ENCODE peak calls at places on chromosome 17, in six cellular contexts. I, B, Z, Y, V and N are unnamed samples.

GRCh38 chr17:16351831-16352230 is 1.4 kb downstream of the CENPV start:
- DNase-seq in I (no peak), B (no peak), Z (no peak), Y (no peak), V (no peak), N (no peak)

GRCh38 chr17:27480699-27481098 is 24.5 kb downstream of the KSR1 start:
- DNase-seq in I (no peak), B (no peak), Z (no peak), Y (no peak), V (no peak), N (no peak)

GRCh38 chr17:5557485-5557884 is 26.8 kb downstream of the NLRP1 start:
- DNase-seq in I (no peak), B (no peak), Z (no peak), Y (no peak), V (no peak), N (no peak)

GRCh38 chr17:62963296-62963695 is 2.7 kb upstream of the TANC2 start:
- DNase-seq in I (no peak), B (no peak), Z (no peak), Y (no peak), V (no peak), N (no peak)

GRCh38 chr17:16491131-16491702 is 776 bp downstream of the LRRC75A start:
- DNase-seq in I (no peak), B (no peak), Z (no peak), Y (peak; percentile 21), V (peak; percentile 21), N (peak; percentile 28)

GRCh38 chr17:70562137-70562536 is 392.8 kb downstream of the KCNJ2 start:
- DNase-seq in I (no peak), B (no peak), Z (no peak), Y (no peak), V (no peak), N (no peak)

GRCh38 chr17:4576729-4577322 is 7.5 kb upstream of the SMTNL2 start:
- DNase-seq in I (no peak), B (no peak), Z (no peak), Y (no peak), V (no peak), N (no peak)

GRCh38 chr17:69373069-69373468 is 41.4 kb upstream of the MAP2K6 start:
- DNase-seq in I (no peak), B (no peak), Z (no peak), Y (no peak), V (no peak), N (no peak)

GRCh38 chr17:45236002-45236606 is 14.4 kb downstream of the FMNL1 start:
- DNase-seq in I (no peak), B (no peak), Z (no peak), Y (no peak), V (no peak), N (no peak)

GRCh38 chr17:20981046-20981920 is 61.5 kb downstream of the USP22 start:
- DNase-seq in I (no peak), B (no peak), Z (no peak), Y (no peak), V (no peak), N (no peak)

GRCh38 chr17:27446569-27447301 is 9.5 kb upstream of the KSR1 start:
- DNase-seq in I (no peak), B (no peak), Z (no peak), Y (no peak), V (no peak), N (no peak)

GRCh38 chr17:38885044-38885727 is 15.3 kb downstream of the LASP1 start:
- DNase-seq in I (no peak), B (no peak), Z (no peak), Y (no peak), V (no peak), N (no peak)

GRCh38 chr17:278055-279028 is 74.3 kb downstream of the RPH3AL start:
- DNase-seq in I (no peak), B (no peak), Z (no peak), Y (no peak), V (peak; percentile 1), N (peak; percentile 16)

GRCh38 chr17:64130559-64131001 is 636 bp upstream of the ERN1 start:
- DNase-seq in I (no peak), B (peak; percentile 41), Z (peak; percentile 57), Y (no peak), V (peak; percentile 44), N (no peak)

GRCh38 chr17:60102632-60103047 is 23.9 kb upstream of the HEATR6 start:
- DNase-seq in I (no peak), B (no peak), Z (peak; percentile 43), Y (peak; percentile 13), V (no peak), N (no peak)

GRCh38 chr17:81833921-81834830 is 674 bp downstream of the PPP1R27 start:
- DNase-seq in I (no peak), B (no peak), Z (no peak), Y (no peak), V (no peak), N (no peak)

GRCh38 chr17:28725660-28726395 is at the start of gene TLCD1:
- DNase-seq in I (no peak), B (peak; percentile 69), Z (peak; percentile 79), Y (peak; percentile 39), V (peak; percentile 53), N (peak; percentile 73)

GRCh38 chr17:82412535-82413520 is 5.3 kb upstream of the HEXD start:
- DNase-seq in I (no peak), B (no peak), Z (no peak), Y (no peak), V (no peak), N (no peak)

GRCh38 chr17:17886253-17886652 is 49.5 kb upstream of the SREBF1 start:
- DNase-seq in I (no peak), B (peak; percentile 41), Z (no peak), Y (no peak), V (no peak), N (no peak)

GRCh38 chr17:560379-560935 is 154.2 kb downstream of the VPS53 start:
- DNase-seq in I (no peak), B (no peak), Z (no peak), Y (no peak), V (no peak), N (no peak)

GRCh38 chr17:66971730-66972441 is 7.4 kb downstream of the CACNG4 start:
- DNase-seq in I (no peak), B (no peak), Z (no peak), Y (no peak), V (no peak), N (no peak)

DNA sequence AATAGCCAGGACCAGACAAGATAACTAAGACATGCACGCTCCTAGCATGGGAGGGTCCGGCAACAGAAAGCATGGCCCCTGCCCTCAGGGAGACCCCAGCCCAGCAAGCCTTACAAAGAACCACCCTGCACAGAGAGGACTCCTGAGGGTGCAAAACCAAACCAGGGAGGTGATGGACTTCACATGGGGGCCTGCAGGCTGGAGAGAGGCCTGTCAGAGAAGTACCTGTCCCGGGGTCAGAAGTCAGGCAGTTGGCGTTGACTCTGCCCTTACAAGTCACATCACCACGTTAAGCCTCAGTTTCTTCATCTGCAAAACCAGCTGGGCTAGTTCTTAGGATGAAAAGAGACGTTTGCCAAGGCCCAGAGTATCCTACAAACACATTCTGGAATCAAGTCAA is 4.7 kb downstream of the OTOP2 start:
- DNase-seq in I (no peak), B (no peak), Z (no peak), Y (no peak), V (no peak), N (no peak)
- H3K27me3 ChIP-seq in I (peaks cover 12% of the 10 kb centered on the region), B (no peaks in the 10 kb centered on the region), Z (no peaks in the 10 kb centered on the region), Y (peaks cover 20% of the 10 kb centered on the region), V (peaks cover 4% of the 10 kb centered on the region), N (peaks cover 94% of the 10 kb centered on the region)

GRCh38 chr17:73827627-73828241 is 183.5 kb upstream of the SDK2 start:
- DNase-seq in I (no peak), B (no peak), Z (peak; percentile 34), Y (peak; percentile 7), V (no peak), N (no peak)

GRCh38 chr17:73829676-73830280 is 185.5 kb upstream of the SDK2 start:
- DNase-seq in I (no peak), B (no peak), Z (no peak), Y (no peak), V (no peak), N (no peak)

GRCh38 chr17:73826181-73826871 is 182.1 kb upstream of the SDK2 start:
- DNase-seq in I (no peak), B (no peak), Z (no peak), Y (no peak), V (no peak), N (no peak)

GRCh38 chr17:73824321-73824720 is 180.1 kb upstream of the SDK2 start:
- DNase-seq in I (no peak), B (no peak), Z (no peak), Y (no peak), V (no peak), N (no peak)

DNA sequence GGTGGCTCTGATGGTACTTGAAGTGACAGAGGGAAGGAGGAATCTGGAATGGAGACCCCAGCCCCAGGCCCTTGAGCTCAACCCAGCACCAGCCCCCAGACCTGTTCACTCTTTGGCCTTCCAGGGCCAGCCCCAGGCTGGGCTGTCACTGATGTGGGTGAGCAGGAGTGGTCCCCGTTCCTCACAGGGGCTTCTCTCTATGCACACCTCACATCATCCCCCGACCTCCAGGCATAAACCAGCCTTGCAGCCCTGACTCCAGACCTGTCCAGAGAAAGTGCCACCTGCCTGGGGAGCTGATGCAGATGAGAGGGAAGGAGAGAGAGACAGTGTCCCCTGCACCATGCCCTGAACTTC is 182.6 kb upstream of the SDK2 start:
- DNase-seq in I (no peak), B (no peak), Z (no peak), Y (no peak), V (no peak), N (no peak)
- H3K27me3 ChIP-seq in I (no peaks in the 10 kb centered on the region), B (no peaks in the 10 kb centered on the region), Z (no peaks in the 10 kb centered on the region), Y (no peaks in the 10 kb centered on the region), V (no peaks in the 10 kb centered on the region), N (peaks cover 49% of the 10 kb centered on the region)

GRCh38 chr17:77915594-77916021 is 42.9 kb upstream of the TNRC6C start:
- DNase-seq in I (no peak), B (no peak), Z (no peak), Y (no peak), V (no peak), N (no peak)
- H3K27me3 ChIP-seq in I (peaks cover 35% of the 10 kb centered on the region), B (no peaks in the 10 kb centered on the region), Z (no peaks in the 10 kb centered on the region), Y (peaks cover 5% of the 10 kb centered on the region), V (no peaks in the 10 kb centered on the region), N (peaks cover 83% of the 10 kb centered on the region)

GRCh38 chr17:58533616-58534188 is 19.3 kb upstream of the MTMR4 start:
- DNase-seq in I (no peak), B (no peak), Z (no peak), Y (no peak), V (no peak), N (no peak)
- H3K27me3 ChIP-seq in I (no peaks in the 10 kb centered on the region), B (no peaks in the 10 kb centered on the region), Z (no peaks in the 10 kb centered on the region), Y (peaks cover 9% of the 10 kb centered on the region), V (no peaks in the 10 kb centered on the region), N (no peaks in the 10 kb centered on the region)

GRCh38 chr17:76241776-76242175 is 1.5 kb upstream of the RNF157 start:
- DNase-seq in I (no peak), B (no peak), Z (no peak), Y (no peak), V (no peak), N (no peak)
- H3K27me3 ChIP-seq in I (peaks cover 14% of the 10 kb centered on the region), B (no peaks in the 10 kb centered on the region), Z (no peaks in the 10 kb centered on the region), Y (no peaks in the 10 kb centered on the region), V (no peaks in the 10 kb centered on the region), N (peaks cover 50% of the 10 kb centered on the region)